ENCODE peak calls at places on chromosomes 13 and 19, in five cellular contexts. Y is IMR-90, B is H9, D is mesenchymal stem cell, P is neuronal stem cell. S is an unnamed sample.

GRCh38 chr19:3980353-3981251 is 4.7 kb downstream of the EEF2 start:
- DNase-seq in D (no peak), Y (no peak), B (peak), P (no peak), S (no peak)

GRCh38 chr19:16293133-16294085 is 31.2 kb upstream of the KLF2 start:
- DNase-seq in B (no peak), Y (peak), P (no peak), D (peak), S (peak)

GRCh38 chr13:44272692-44273091 is 100.9 kb upstream of the SERP2 start:
- DNase-seq in Y (peak), B (no peak), D (peak), P (no peak), S (peak)

GRCh38 chr13:51278426-51279130 is 56.4 kb downstream of the FAM124A start:
- DNase-seq in D (no peak), B (no peak), Y (no peak), P (no peak), S (no peak)

GRCh38 chr13:39998166-39998565 is 342.7 kb downstream of the COG6 start:
- DNase-seq in Y (no peak), P (no peak), B (no peak), D (no peak), S (no peak)

GRCh38 chr19:11187409-11187808 is 9.9 kb downstream of the KANK2 start:
- DNase-seq in Y (no peak), P (no peak), D (no peak), B (no peak), S (no peak)

GRCh38 chr13:94033098-94033497 is 446.4 kb downstream of the DCT start:
- DNase-seq in P (no peak), B (no peak), D (no peak), Y (no peak), S (no peak)

GRCh38 chr19:14363203-14364097 is 17.8 kb upstream of the ADGRE5 start:
- DNase-seq in P (peak), Y (peak), B (peak), D (peak), S (no peak)

GRCh38 chr13:70253834-70254233 is 145.6 kb upstream of the KLHL1 start:
- DNase-seq in D (peak), Y (no peak), P (no peak), B (no peak), S (no peak)

GRCh38 chr13:114113961-114114360 is 18.5 kb downstream of the RASA3 start:
- DNase-seq in Y (no peak), B (no peak), P (no peak), D (no peak), S (no peak)

GRCh38 chr19:40523322-40524047 is 53.2 kb upstream of the SHKBP1 start:
- DNase-seq in B (peak), Y (peak), D (peak), P (peak), S (peak)

GRCh38 chr19:49145485-49146407 is 9.4 kb downstream of the HRC start:
- DNase-seq in P (peak), D (peak), Y (peak), B (peak), S (peak)

GRCh38 chr13:101144808-101145419 is 271.4 kb downstream of the NALCN start:
- DNase-seq in Y (peak), B (no peak), P (peak), D (peak), S (peak)

GRCh38 chr13:50015263-50015662 is at the start of gene KCNRG:
- DNase-seq in D (peak), P (no peak), Y (peak), B (no peak), S (no peak)

GRCh38 chr13:113455384-113455783 is 2.1 kb upstream of the ADPRHL1 start:
- DNase-seq in Y (no peak), D (no peak), B (no peak), P (no peak), S (no peak)

GRCh38 chr19:17471410-17472125 is 1.2 kb downstream of the SLC27A1 start:
- DNase-seq in B (no peak), Y (no peak), P (no peak), D (no peak), S (no peak)
- H4K8ac ChIP-seq in B (no peak), Y (no peak), P (no peak), D (no peak), S (no peak)

GRCh38 chr19:34666200-34666957 is 10.6 kb downstream of the SCGB2B2 start:
- DNase-seq in B (no peak), P (no peak), D (no peak), Y (no peak), S (no peak)

GRCh38 chr19:34664168-34664567 is 12.8 kb downstream of the SCGB2B2 start:
- DNase-seq in D (no peak), B (no peak), Y (no peak), P (no peak), S (no peak)

GRCh38 chr19:34662919-34663318 is 14.0 kb downstream of the SCGB2B2 start:
- DNase-seq in D (no peak), P (no peak), B (peak), Y (no peak), S (peak)

GRCh38 chr19:34666958-34667265 is 10.0 kb downstream of the SCGB2B2 start:
- DNase-seq in P (no peak), Y (no peak), B (no peak), D (no peak), S (no peak)

DNA sequence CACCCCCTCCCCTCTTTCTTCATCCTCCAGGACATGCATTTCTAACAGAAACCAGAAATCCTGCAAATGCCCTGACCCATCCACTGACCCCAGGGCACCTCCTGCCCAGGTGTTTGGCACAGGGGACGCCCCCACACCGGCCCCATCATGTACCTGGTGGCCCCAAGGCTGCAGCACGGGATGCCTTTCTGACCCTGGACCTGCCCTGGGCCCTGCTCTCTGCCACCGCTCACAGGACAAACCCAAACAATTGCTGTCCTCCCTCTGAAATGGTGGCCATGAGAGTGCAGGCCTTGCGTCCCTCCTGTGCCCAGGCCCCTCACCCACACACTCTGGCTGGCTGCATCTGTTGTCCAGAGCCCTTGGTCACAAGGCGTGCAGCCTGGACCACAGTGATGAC is 12.1 kb downstream of the SCGB2B2 start:
- DNase-seq in P (no peak), B (no peak), D (no peak), Y (no peak), S (no peak)
- H4K8ac ChIP-seq in P (no peak), B (no peak), D (no peak), Y (no peak), S (no peak)

GRCh38 chr19:18206018-18206417 is 2.2 kb upstream of the RAB3A start:
- DNase-seq in Y (no peak), D (no peak), P (no peak), B (no peak), S (no peak)
- H4K8ac ChIP-seq in Y (peak), D (peak), P (no peak), B (no peak), S (peak)

GRCh38 chr19:37926255-37926654 is 19.2 kb downstream of the SIPA1L3 start:
- DNase-seq in B (no peak), P (no peak), Y (no peak), D (no peak), S (no peak)
- H4K8ac ChIP-seq in B (no peak), P (no peak), Y (no peak), D (no peak), S (no peak)

DNA sequence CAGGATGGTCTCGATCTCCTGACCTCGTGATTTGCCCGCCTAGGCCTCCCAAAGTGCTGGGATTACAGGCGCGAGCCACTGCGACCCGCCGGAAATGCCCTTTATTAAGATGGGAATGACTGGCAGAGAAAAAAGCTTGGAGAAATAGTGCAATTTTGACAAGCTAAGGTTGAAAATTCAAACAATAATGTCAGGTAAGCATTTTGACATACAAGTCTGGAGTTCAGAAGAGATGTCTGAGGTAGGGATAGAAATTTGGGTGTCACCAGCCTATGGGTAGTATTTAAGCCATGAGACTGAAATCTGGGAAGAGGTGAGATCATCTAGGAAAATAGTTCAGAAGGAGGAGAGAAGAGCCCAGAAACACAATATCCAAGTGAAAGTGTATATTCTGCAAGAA is 17.1 kb upstream of the PAN3 start:
- DNase-seq in P (no peak), D (no peak), B (no peak), Y (no peak), S (no peak)
- H4K8ac ChIP-seq in P (no peak), D (no peak), B (no peak), Y (no peak), S (no peak)

DNA sequence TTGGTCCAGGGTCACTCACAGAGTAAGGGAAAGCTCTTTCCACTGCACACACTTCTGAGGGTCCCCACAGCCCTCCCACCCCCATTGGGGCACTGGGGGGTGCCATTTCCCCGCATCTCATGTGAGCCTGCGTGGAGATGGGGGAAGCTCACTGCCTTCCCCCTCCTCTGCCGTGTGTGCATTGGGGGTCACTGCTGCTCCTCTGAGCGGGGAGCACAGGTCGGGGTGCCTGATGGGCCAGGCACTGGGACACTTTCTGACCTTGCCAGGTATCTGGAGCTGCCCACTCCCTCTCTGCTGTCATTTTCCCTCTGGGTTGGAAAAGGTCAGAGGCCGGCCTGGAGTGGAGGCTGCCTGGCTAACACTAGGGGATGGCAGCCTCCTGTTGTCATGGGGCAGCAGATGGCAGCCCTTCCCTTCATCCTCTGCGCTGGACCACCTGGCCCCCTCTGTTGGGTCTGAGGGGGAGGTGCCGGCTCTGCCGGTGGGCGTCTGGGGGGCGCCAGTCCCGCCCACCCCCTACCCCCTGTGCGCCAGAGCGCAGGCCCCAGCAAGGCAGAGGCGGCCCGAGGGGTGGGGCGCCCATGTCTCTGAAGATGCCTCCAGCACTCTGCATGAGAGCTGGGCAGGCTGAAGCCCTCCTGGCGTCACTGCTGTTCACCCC is 9.1 kb downstream of the SSBP4 start:
- DNase-seq in P (no peak), Y (no peak), B (no peak), D (no peak), S (no peak)
- H4K8ac ChIP-seq in P (no peak), Y (no peak), B (no peak), D (peak), S (peak)

DNA sequence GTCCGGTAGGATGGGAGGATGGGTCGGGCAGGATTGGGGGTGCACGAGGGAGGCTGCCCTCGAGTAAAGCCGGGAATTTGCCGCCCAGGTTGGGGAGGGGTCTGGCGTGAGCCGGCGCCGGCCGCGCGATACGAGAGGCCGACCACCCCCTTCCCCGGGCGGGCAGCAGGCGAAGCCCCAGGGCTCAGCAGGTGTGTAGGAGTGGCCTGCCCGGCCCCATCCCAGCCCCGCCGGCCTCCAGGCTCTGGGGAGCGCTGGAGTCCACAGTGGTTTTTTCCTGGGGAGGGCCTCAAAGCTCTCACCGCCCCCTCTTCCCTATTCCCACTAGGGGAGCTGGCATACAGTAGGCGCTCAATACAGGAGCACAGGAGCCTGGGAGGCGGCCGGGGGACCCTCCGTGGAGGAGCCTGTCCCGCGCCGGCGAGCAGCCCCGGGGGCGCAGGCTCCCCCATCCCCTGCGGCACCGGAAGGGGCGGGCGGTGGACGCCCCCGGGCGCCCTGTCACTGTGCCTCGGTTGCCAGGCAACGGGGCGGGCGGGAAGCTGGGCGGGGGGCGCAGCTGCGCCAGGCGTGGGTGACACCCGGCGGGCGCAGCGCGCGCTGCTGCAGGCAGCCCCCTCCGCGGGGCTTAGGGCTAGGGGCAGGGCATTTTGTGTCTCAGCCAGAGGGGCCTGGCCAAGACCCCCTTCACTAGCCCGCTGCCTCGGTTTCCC is 3.5 kb upstream of the REXO1 start:
- DNase-seq in Y (no peak), B (no peak), P (no peak), D (no peak), S (no peak)
- H4K8ac ChIP-seq in Y (no peak), B (no peak), P (no peak), D (no peak), S (no peak)